ENCODE peak calls at places on chromosomes 7 and 10, in seven cellular contexts. P is choroid plexus epithelial cell, D is astrocyte, X is GM06990, L is brain microvascular endothelial cell, Q is psoas muscle, E is HCT116. T is an unnamed sample.
A peak's percentile ranks its signal among the peaks of the same experiment; 100 is the strongest.

GRCh38 chr7:140526214-140526613 is 46.9 kb upstream of the MKRN1 start:
- DNase-seq in P (no peak), L (no peak), X (no peak), E (no peak), Q (no peak), D (no peak), T (no peak)

GRCh38 chr7:94351703-94352102 is 43.0 kb upstream of the COL1A2 start:
- DNase-seq in L (no peak), E (no peak), P (no peak), X (no peak), Q (no peak), D (no peak), T (no peak)

GRCh38 chr7:127876393-127876792 is 154.8 kb downstream of the LRRC4 start:
- DNase-seq in X (no peak), L (peak; percentile 20), P (peak; percentile 69), Q (no peak), D (peak; percentile 49), E (no peak), T (peak; percentile 74)

GRCh38 chr10:24505759-24506158 is 217.9 kb downstream of the ARHGAP21 start:
- DNase-seq in X (no peak), D (peak; percentile 64), Q (no peak), E (no peak), L (no peak), P (no peak), T (peak; percentile 20)

GRCh38 chr7:1431226-1431625 is 28.0 kb downstream of the MICALL2 start:
- DNase-seq in E (no peak), Q (no peak), D (no peak), L (no peak), X (no peak), P (no peak), T (no peak)

GRCh38 chr7:115748123-115748738 is 282.3 kb downstream of the TFEC start:
- DNase-seq in X (no peak), P (peak; percentile 30), Q (no peak), E (peak; percentile 36), L (no peak), D (no peak), T (peak; percentile 26)

GRCh38 chr7:69739182-69739581 is 140.9 kb downstream of the AUTS2 start:
- DNase-seq in E (no peak), D (no peak), Q (no peak), P (no peak), X (peak; percentile 67), L (no peak), T (no peak)

GRCh38 chr10:44071479-44071878 is 313.4 kb downstream of the CXCL12 start:
- DNase-seq in Q (no peak), E (no peak), D (peak; percentile 75), X (no peak), L (no peak), P (peak; percentile 13), T (peak; percentile 96)

GRCh38 chr7:82841828-82842227 is 320.9 kb downstream of the PCLO start:
- DNase-seq in X (no peak), L (no peak), Q (no peak), P (no peak), E (no peak), D (peak; percentile 7), T (no peak)

GRCh38 chr10:813286-813685 is 118.2 kb downstream of the LARP4B start:
- DNase-seq in P (no peak), X (no peak), L (no peak), E (no peak), Q (no peak), D (no peak), T (no peak)

GRCh38 chr10:75959209-75959608 is 527.8 kb downstream of the LRMDA start:
- DNase-seq in E (peak; percentile 80), L (peak; percentile 84), X (no peak), Q (no peak), P (peak; percentile 69), D (peak; percentile 93), T (peak; percentile 72)

GRCh38 chr7:128946936-128947830 is 9.5 kb downstream of the IRF5 start:
- DNase-seq in L (no peak), D (no peak), Q (no peak), E (no peak), X (no peak), P (no peak), T (no peak)

GRCh38 chr7:12638851-12639467 is 48.5 kb upstream of the ARL4A start:
- DNase-seq in L (no peak), X (no peak), D (peak; percentile 25), P (peak; percentile 64), Q (no peak), E (peak; percentile 36), T (peak; percentile 62)

GRCh38 chr10:101653536-101653935 is 41.4 kb downstream of the FBXW4 start:
- DNase-seq in L (no peak), Q (no peak), X (no peak), D (no peak), E (no peak), P (no peak), T (no peak)

GRCh38 chr7:43123457-43123856 is 11.0 kb downstream of the HECW1 start:
- DNase-seq in P (no peak), X (no peak), Q (no peak), E (no peak), D (no peak), L (no peak), T (no peak)

GRCh38 chr10:317219-317868 is 182.1 kb downstream of the ZMYND11 start:
- DNase-seq in E (no peak), Q (no peak), D (peak; percentile 80), P (peak; percentile 10), L (no peak), X (peak; percentile 53), T (peak; percentile 81)

GRCh38 chr10:17454181-17454800 is at the start of gene ST8SIA6:
- DNase-seq in X (peak; percentile 31), E (no peak), P (peak; percentile 56), L (peak; percentile 6), D (peak; percentile 37), Q (peak; percentile 42), T (peak; percentile 23)

GRCh38 chr7:139630643-139631519 is 107.4 kb downstream of the CLEC2L start:
- DNase-seq in E (no peak), P (no peak), Q (no peak), L (no peak), D (no peak), X (no peak), T (no peak)

GRCh38 chr7:120996333-120996982 is 7.9 kb downstream of the CPED1 start:
- DNase-seq in D (peak; percentile 82), L (peak; percentile 94), X (no peak), Q (peak; percentile 27), E (no peak), P (peak; percentile 95), T (peak; percentile 93)

GRCh38 chr10:21650353-21650752 is 116.3 kb downstream of the MLLT10 start:
- DNase-seq in X (no peak), E (no peak), D (no peak), P (no peak), L (no peak), Q (no peak), T (no peak)

GRCh38 chr10:43238462-43238861 is 28.4 kb downstream of the RASGEF1A start:
- DNase-seq in P (no peak), E (no peak), Q (peak; percentile 2), L (no peak), X (no peak), D (no peak), T (no peak)

GRCh38 chr10:43407148-43407575 is 1.8 kb downstream of the HNRNPF start:
- DNase-seq in P (peak; percentile 50), D (peak; percentile 22), Q (peak; percentile 61), L (peak; percentile 40), X (peak; percentile 78), E (no peak), T (peak; percentile 35)

GRCh38 chr10:77936697-77937567 is 10.4 kb upstream of the DLG5 start:
- DNase-seq in X (no peak), P (no peak), E (no peak), Q (no peak), L (no peak), D (no peak), T (no peak)

GRCh38 chr7:497346-497745 is 22.3 kb downstream of the PDGFA start:
- DNase-seq in E (no peak), Q (peak; percentile 2), P (no peak), D (no peak), L (no peak), X (no peak), T (no peak)

GRCh38 chr7:157768198-157768597 is 431.4 kb downstream of the DNAJB6 start:
- DNase-seq in E (no peak), D (no peak), P (no peak), L (no peak), X (no peak), Q (no peak), T (no peak)
- H3K4me3 ChIP-seq in E (no peak overlapping the region), D (no peak overlapping the region), P (no peak overlapping the region), L (no peak overlapping the region), X (no peak overlapping the region), Q (no peak overlapping the region), T (no peak overlapping the region)

DNA sequence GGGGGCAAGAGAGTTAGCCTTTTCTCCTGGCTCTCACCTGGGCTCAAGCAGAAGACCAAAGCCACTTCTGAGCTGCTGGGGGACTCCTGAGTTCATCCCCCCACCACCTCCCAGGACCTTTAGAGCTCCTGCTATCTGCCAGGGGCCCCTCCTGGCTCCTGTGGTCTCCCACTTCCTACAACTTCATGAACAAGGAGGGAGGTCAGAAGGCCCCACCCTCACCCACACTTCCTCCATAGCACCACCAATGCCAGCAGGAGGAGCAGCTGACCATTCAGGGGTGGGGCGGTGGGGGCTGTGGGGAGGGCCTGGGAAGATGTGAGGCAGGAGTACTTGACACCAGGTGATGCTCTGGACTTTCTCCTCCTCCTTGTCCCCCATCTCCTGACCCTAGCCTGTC is 32.6 kb upstream of the ADCYAP1R1 start:
- DNase-seq in L (no peak), P (no peak), X (no peak), Q (no peak), D (no peak), E (no peak), T (no peak)
- TF ChIP-seq CTCF in L (no peak), P (no peak), X (no peak), Q (no peak), D (no peak), E (no peak), T (no peak)

GRCh38 chr10:52040486-52040885 is 273.6 kb upstream of the DKK1 start:
- DNase-seq in Q (no peak), L (no peak), X (no peak), P (no peak), E (no peak), D (no peak), T (no peak)
- H3K4me3 ChIP-seq in Q (no peak overlapping the region), L (no peak overlapping the region), X (no peak overlapping the region), P (no peak overlapping the region), E (no peak overlapping the region), D (no peak overlapping the region), T (no peak overlapping the region)

DNA sequence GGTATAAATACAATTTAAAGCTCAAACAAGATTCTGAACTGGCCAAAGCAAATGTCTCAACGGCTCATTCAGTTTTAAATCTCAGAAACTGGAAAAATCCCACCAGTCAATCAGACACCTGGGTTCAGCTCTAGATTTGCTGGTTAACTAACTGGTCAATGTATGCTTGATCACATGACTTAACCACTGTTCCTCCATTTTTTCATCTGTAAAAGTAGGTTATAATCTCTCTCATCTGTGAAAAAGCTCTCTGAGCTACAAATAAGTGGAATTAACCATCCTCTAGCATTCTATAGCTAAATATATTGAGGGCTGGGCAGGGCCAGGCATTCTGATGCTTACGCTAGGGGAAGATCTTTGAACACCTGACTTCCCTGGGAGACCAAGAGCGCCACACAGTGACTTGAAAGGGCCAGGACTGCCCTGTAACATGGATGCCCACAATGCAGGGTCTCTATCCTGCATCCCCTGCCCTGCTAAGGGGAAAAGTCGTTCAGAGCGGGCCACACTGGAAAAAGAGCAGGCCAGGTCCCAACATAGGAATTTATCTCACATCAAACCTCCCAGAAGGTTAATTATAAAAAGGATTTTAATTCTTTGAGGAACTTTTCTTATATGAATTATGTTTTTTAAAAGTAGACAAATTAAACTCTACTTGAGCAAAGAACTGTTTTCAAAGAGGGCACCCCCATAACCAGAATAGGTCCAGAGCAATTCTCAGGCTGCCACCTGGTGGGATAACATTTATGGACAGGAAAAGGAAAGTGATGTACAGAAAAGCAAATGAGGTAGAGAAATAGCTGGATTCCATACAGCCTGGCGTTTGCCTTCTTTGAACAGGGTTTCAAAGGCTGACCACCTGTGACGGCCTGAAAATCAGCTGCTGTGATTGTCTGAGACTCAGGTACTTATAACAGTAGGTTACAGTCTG is 1.8 kb downstream of the RP9 start:
- DNase-seq in P (peak; percentile 74), E (no peak), Q (no peak), X (no peak), L (peak; percentile 43), D (peak; percentile 22), T (peak; percentile 66)
- TF ChIP-seq CTCF in P (peak; percentile 68), E (peak; percentile 80), Q (peak; percentile 26), X (peak; percentile 51), L (peak; percentile 65), D (peak; percentile 31), T (peak; percentile 55)

T was measured in fibroblast of the aortic adventitia.